ENCODE peak calls at places on chromosomes 2 and 18, in five cellular contexts. N is A549, F is NCI-H1436, Y is mesothelial cell of epicardium, P is neural crest cell. V is an unnamed sample.

GRCh38 chr2:189149981-189150380 is 29.6 kb downstream of the COL5A2 start:
- DNase-seq in N (peak), P (no peak), Y (no peak), F (no peak), V (no peak)

GRCh38 chr18:8805552-8805951 is 100.2 kb downstream of the MTCL1 start:
- DNase-seq in N (no peak), Y (no peak), P (no peak), F (no peak), V (no peak)

GRCh38 chr18:13043066-13043465 is 51.9 kb downstream of the CEP192 start:
- DNase-seq in F (no peak), Y (no peak), P (no peak), N (no peak), V (no peak)

GRCh38 chr2:105387225-105387624 is 11.6 kb downstream of the FHL2 start:
- DNase-seq in N (no peak), P (no peak), F (no peak), Y (no peak), V (no peak)

GRCh38 chr2:151672277-151672676 is 62.0 kb downstream of the NEB start:
- DNase-seq in N (no peak), Y (no peak), F (no peak), P (no peak), V (no peak)

GRCh38 chr2:113966832-113967231 is 76.9 kb downstream of the ACTR3 start:
- DNase-seq in F (no peak), P (no peak), N (peak), Y (no peak), V (no peak)

GRCh38 chr2:28449489-28450395 is 46.1 kb upstream of the PLB1 start:
- DNase-seq in F (no peak), N (peak), P (no peak), Y (no peak), V (no peak)

GRCh38 chr2:117785740-117786139 is 28.8 kb upstream of the DDX18 start:
- DNase-seq in N (peak), P (peak), Y (no peak), F (peak), V (no peak)

GRCh38 chr2:236558999-236559978 is 10.3 kb upstream of the ACKR3 start:
- DNase-seq in N (no peak), F (no peak), Y (no peak), P (no peak), V (no peak)

GRCh38 chr2:134988994-134989605 is 58.1 kb downstream of the MAP3K19 start:
- DNase-seq in N (peak), P (no peak), F (peak), Y (no peak), V (no peak)

GRCh38 chr2:246489-247145 is 17.2 kb downstream of the SH3YL1 start:
- DNase-seq in P (peak), N (peak), Y (no peak), F (peak), V (no peak)

GRCh38 chr2:173119069-173119807 is 43.6 kb downstream of the MAP3K20 start:
- DNase-seq in Y (no peak), F (no peak), N (no peak), P (no peak), V (no peak)

GRCh38 chr18:3481696-3482210 is 31.8 kb downstream of the TGIF1 start:
- DNase-seq in Y (no peak), N (no peak), P (peak), F (no peak), V (no peak)

GRCh38 chr18:28087173-28087563 is 89.8 kb downstream of the CDH2 start:
- DNase-seq in F (no peak), N (no peak), Y (no peak), P (no peak), V (no peak)

GRCh38 chr2:215738360-215738759 is 275.0 kb downstream of the MREG start:
- DNase-seq in N (no peak), F (no peak), Y (no peak), P (no peak), V (no peak)

GRCh38 chr2:234502919-234503285 is 6.0 kb upstream of the ARL4C start:
- DNase-seq in P (no peak), F (no peak), Y (no peak), N (no peak), V (no peak)

GRCh38 chr2:197972017-197972416 is 167.6 kb downstream of the PLCL1 start:
- DNase-seq in F (no peak), P (no peak), N (no peak), Y (no peak), V (no peak)

GRCh38 chr2:142180820-142181533 is 50.2 kb upstream of the LRP1B start:
- DNase-seq in N (peak), Y (no peak), P (peak), F (peak), V (no peak)

GRCh38 chr2:191875859-191876258 is 29.0 kb upstream of the CAVIN2 start:
- DNase-seq in Y (no peak), N (no peak), P (no peak), F (no peak), V (no peak)

GRCh38 chr2:190415251-190415650 is 7.1 kb downstream of the MFSD6 start:
- DNase-seq in Y (no peak), F (no peak), P (no peak), N (no peak), V (no peak)

GRCh38 chr2:238370482-238371372 is 50.4 kb downstream of the TRAF3IP1 start:
- DNase-seq in N (peak), Y (peak), P (peak), F (peak), V (no peak)

GRCh38 chr2:47034973-47035609 is 119.5 kb upstream of the MCFD2 start:
- DNase-seq in N (no peak), Y (no peak), F (no peak), P (no peak), V (no peak)

GRCh38 chr2:24509425-24509824 is 18.4 kb downstream of the NCOA1 start:
- DNase-seq in F (no peak), N (no peak), P (no peak), Y (no peak), V (no peak)

GRCh38 chr2:197286805-197287595 is 23.6 kb downstream of the ANKRD44 start:
- DNase-seq in N (peak), P (no peak), Y (no peak), F (no peak), V (no peak)

GRCh38 chr2:227471924-227472264 is at the start of gene AGFG1:
- DNase-seq in Y (peak), P (peak), N (peak), F (peak), V (no peak)

GRCh38 chr2:239308696-239309397 is 92.0 kb downstream of the HDAC4 start:
- DNase-seq in Y (no peak), F (no peak), P (no peak), N (no peak), V (no peak)

GRCh38 chr2:107025869-107026380 is 140.0 kb upstream of the ST6GAL2 start:
- DNase-seq in F (no peak), N (peak), P (no peak), Y (no peak), V (no peak)

GRCh38 chr18:55918449-55918848 is 330.5 kb upstream of the TCF4 start:
- DNase-seq in N (no peak), F (no peak), P (no peak), Y (no peak), V (no peak)

GRCh38 chr2:193348055-193348454 is 1153.3 kb upstream of the TMEFF2 start:
- DNase-seq in N (no peak), P (no peak), Y (no peak), F (no peak), V (no peak)

GRCh38 chr2:197137234-197137633 is 173.3 kb downstream of the ANKRD44 start:
- DNase-seq in F (no peak), P (no peak), Y (no peak), N (no peak), V (no peak)

GRCh38 chr18:62832282-62832681 is 116.9 kb downstream of the PHLPP1 start:
- DNase-seq in P (no peak), N (no peak), Y (no peak), F (no peak), V (no peak)

GRCh38 chr18:3710712-3711269 is 260.8 kb downstream of the TGIF1 start:
- DNase-seq in Y (no peak), F (no peak), N (peak), P (no peak), V (no peak)

GRCh38 chr2:196160966-196161365 is 10.4 kb downstream of the STK17B start:
- DNase-seq in F (no peak), N (no peak), Y (no peak), P (no peak), V (no peak)

GRCh38 chr2:153543639-153544071 is 65.1 kb upstream of the RPRM start:
- DNase-seq in P (no peak), N (no peak), Y (no peak), F (peak), V (peak)

GRCh38 chr18:22703883-22704626 is 229.1 kb upstream of the RBBP8 start:
- DNase-seq in Y (no peak), N (peak), P (peak), F (peak), V (no peak)

GRCh38 chr2:152054593-152054992 is 44.3 kb downstream of the CACNB4 start:
- DNase-seq in F (no peak), N (no peak), Y (no peak), P (no peak), V (no peak)

GRCh38 chr2:134668821-134669220 is 50.0 kb downstream of the TMEM163 start:
- DNase-seq in N (no peak), Y (no peak), P (no peak), F (no peak), V (no peak)

V was measured in NCI-H1417 treated with DMSO at 0.1 percent for 48 hours.